ENCODE peak calls at places on chromosomes 13 and 19, in ten cellular contexts. One of them, this sample, is unnamed.

GRCh38 chr19:16001481-16002312 is 52.9 kb downstream of the OR10H4 start:
- DNase-seq in activated T-cell treated with anti-CD3 and anti-CD28 coated beads for 1 hour: no peak
- DNase-seq in AG09309: no peak
- DNase-seq in iPS-NIHi11: no peak
- DNase-seq in NCI-H774: no peak
- DNase-seq in EH: peak; percentile 73
- DNase-seq in LHCN-M2: peak; percentile 52
- DNase-seq in stimulated activated CD8-positive, alpha-beta memory T cell treated with anti-CD3 and anti-CD28 coated beads, Interleukin-2, amount 100 ng/mL, for 48 hours: peak; percentile 23
- DNase-seq in breast epithelium: no peak
- DNase-seq in hepatocyte: no peak
- DNase-seq in this sample: peak; percentile 50

GRCh38 chr19:47707135-47707925 is 5.9 kb upstream of the EHD2 start:
- DNase-seq in activated T-cell treated with anti-CD3 and anti-CD28 coated beads for 1 hour: peak; percentile 64
- DNase-seq in AG09309: no peak
- DNase-seq in iPS-NIHi11: peak; percentile 76
- DNase-seq in NCI-H774: peak; percentile 57
- DNase-seq in EH: peak; percentile 75
- DNase-seq in LHCN-M2: peak; percentile 69
- DNase-seq in stimulated activated CD8-positive, alpha-beta memory T cell treated with anti-CD3 and anti-CD28 coated beads, Interleukin-2, amount 100 ng/mL, for 48 hours: peak; percentile 77
- DNase-seq in breast epithelium: peak; percentile 57
- DNase-seq in hepatocyte: peak; percentile 89
- DNase-seq in this sample: peak; percentile 67

GRCh38 chr13:112893570-112894422 is 75.2 kb upstream of the MCF2L start:
- DNase-seq in activated T-cell treated with anti-CD3 and anti-CD28 coated beads for 1 hour: no peak
- DNase-seq in AG09309: no peak
- DNase-seq in iPS-NIHi11: peak; percentile 89
- DNase-seq in NCI-H774: peak; percentile 92
- DNase-seq in EH: peak; percentile 17
- DNase-seq in LHCN-M2: no peak
- DNase-seq in stimulated activated CD8-positive, alpha-beta memory T cell treated with anti-CD3 and anti-CD28 coated beads, Interleukin-2, amount 100 ng/mL, for 48 hours: no peak
- DNase-seq in breast epithelium: no peak
- DNase-seq in hepatocyte: peak; percentile 89
- DNase-seq in this sample: no peak

GRCh38 chr13:113275387-113275786 is 21.7 kb upstream of the LAMP1 start:
- DNase-seq in activated T-cell treated with anti-CD3 and anti-CD28 coated beads for 1 hour: no peak
- DNase-seq in AG09309: peak; percentile 17
- DNase-seq in iPS-NIHi11: peak; percentile 51
- DNase-seq in NCI-H774: peak; percentile 59
- DNase-seq in EH: peak; percentile 67
- DNase-seq in LHCN-M2: peak; percentile 74
- DNase-seq in stimulated activated CD8-positive, alpha-beta memory T cell treated with anti-CD3 and anti-CD28 coated beads, Interleukin-2, amount 100 ng/mL, for 48 hours: no peak
- DNase-seq in breast epithelium: no peak
- DNase-seq in hepatocyte: peak; percentile 71
- DNase-seq in this sample: peak; percentile 55

GRCh38 chr19:6811906-6812305 is 39.4 kb downstream of the VAV1 start:
- DNase-seq in activated T-cell treated with anti-CD3 and anti-CD28 coated beads for 1 hour: no peak
- DNase-seq in AG09309: peak; percentile 27
- DNase-seq in iPS-NIHi11: no peak
- DNase-seq in NCI-H774: no peak
- DNase-seq in EH: peak; percentile 52
- DNase-seq in LHCN-M2: peak; percentile 67
- DNase-seq in stimulated activated CD8-positive, alpha-beta memory T cell treated with anti-CD3 and anti-CD28 coated beads, Interleukin-2, amount 100 ng/mL, for 48 hours: no peak
- DNase-seq in breast epithelium: no peak
- DNase-seq in hepatocyte: peak; percentile 15
- DNase-seq in this sample: peak; percentile 24

GRCh38 chr13:19606152-19606551 is 27.3 kb upstream of the MPHOSPH8 start:
- DNase-seq in activated T-cell treated with anti-CD3 and anti-CD28 coated beads for 1 hour: no peak
- DNase-seq in AG09309: no peak
- DNase-seq in iPS-NIHi11: no peak
- DNase-seq in NCI-H774: no peak
- DNase-seq in EH: peak; percentile 15
- DNase-seq in LHCN-M2: no peak
- DNase-seq in stimulated activated CD8-positive, alpha-beta memory T cell treated with anti-CD3 and anti-CD28 coated beads, Interleukin-2, amount 100 ng/mL, for 48 hours: no peak
- DNase-seq in breast epithelium: no peak
- DNase-seq in hepatocyte: no peak
- DNase-seq in this sample: no peak

GRCh38 chr19:5809053-5809452 is 4.2 kb downstream of the NRTN start:
- DNase-seq in activated T-cell treated with anti-CD3 and anti-CD28 coated beads for 1 hour: no peak
- DNase-seq in AG09309: no peak
- DNase-seq in iPS-NIHi11: no peak
- DNase-seq in NCI-H774: no peak
- DNase-seq in EH: no peak
- DNase-seq in LHCN-M2: no peak
- DNase-seq in stimulated activated CD8-positive, alpha-beta memory T cell treated with anti-CD3 and anti-CD28 coated beads, Interleukin-2, amount 100 ng/mL, for 48 hours: no peak
- DNase-seq in breast epithelium: no peak
- DNase-seq in hepatocyte: peak; percentile 14
- DNase-seq in this sample: peak; percentile 33

GRCh38 chr19:48490980-48491792 is 20.4 kb downstream of the LMTK3 start:
- DNase-seq in activated T-cell treated with anti-CD3 and anti-CD28 coated beads for 1 hour: peak; percentile 55
- DNase-seq in AG09309: no peak
- DNase-seq in iPS-NIHi11: peak; percentile 89
- DNase-seq in NCI-H774: peak; percentile 60
- DNase-seq in EH: no peak
- DNase-seq in LHCN-M2: no peak
- DNase-seq in stimulated activated CD8-positive, alpha-beta memory T cell treated with anti-CD3 and anti-CD28 coated beads, Interleukin-2, amount 100 ng/mL, for 48 hours: peak; percentile 36
- DNase-seq in breast epithelium: peak; percentile 50
- DNase-seq in hepatocyte: peak; percentile 79
- DNase-seq in this sample: no peak

GRCh38 chr13:113589961-113590339 is 5.4 kb downstream of the TFDP1 start:
- DNase-seq in activated T-cell treated with anti-CD3 and anti-CD28 coated beads for 1 hour: no peak
- DNase-seq in AG09309: no peak
- DNase-seq in iPS-NIHi11: no peak
- DNase-seq in NCI-H774: no peak
- DNase-seq in EH: no peak
- DNase-seq in LHCN-M2: no peak
- DNase-seq in stimulated activated CD8-positive, alpha-beta memory T cell treated with anti-CD3 and anti-CD28 coated beads, Interleukin-2, amount 100 ng/mL, for 48 hours: no peak
- DNase-seq in breast epithelium: no peak
- DNase-seq in hepatocyte: no peak
- DNase-seq in this sample: no peak

GRCh38 chr19:18477042-18477760 is 39.3 kb upstream of the ISYNA1 start:
- DNase-seq in activated T-cell treated with anti-CD3 and anti-CD28 coated beads for 1 hour: no peak
- DNase-seq in AG09309: no peak
- DNase-seq in iPS-NIHi11: no peak
- DNase-seq in NCI-H774: no peak
- DNase-seq in EH: peak; percentile 43
- DNase-seq in LHCN-M2: no peak
- DNase-seq in stimulated activated CD8-positive, alpha-beta memory T cell treated with anti-CD3 and anti-CD28 coated beads, Interleukin-2, amount 100 ng/mL, for 48 hours: no peak
- DNase-seq in breast epithelium: no peak
- DNase-seq in hepatocyte: no peak
- DNase-seq in this sample: no peak

GRCh38 chr13:34678154-34678553 is 263.9 kb upstream of the NBEA start:
- DNase-seq in activated T-cell treated with anti-CD3 and anti-CD28 coated beads for 1 hour: no peak
- DNase-seq in AG09309: no peak
- DNase-seq in iPS-NIHi11: no peak
- DNase-seq in NCI-H774: no peak
- DNase-seq in EH: peak; percentile 64
- DNase-seq in LHCN-M2: peak; percentile 70
- DNase-seq in stimulated activated CD8-positive, alpha-beta memory T cell treated with anti-CD3 and anti-CD28 coated beads, Interleukin-2, amount 100 ng/mL, for 48 hours: no peak
- DNase-seq in breast epithelium: no peak
- DNase-seq in hepatocyte: no peak
- DNase-seq in this sample: peak; percentile 55

GRCh38 chr19:42552086-42553065 is 24.1 kb upstream of the CEACAM1 start:
- DNase-seq in activated T-cell treated with anti-CD3 and anti-CD28 coated beads for 1 hour: no peak
- DNase-seq in AG09309: no peak
- DNase-seq in iPS-NIHi11: no peak
- DNase-seq in NCI-H774: no peak
- DNase-seq in EH: no peak
- DNase-seq in LHCN-M2: no peak
- DNase-seq in stimulated activated CD8-positive, alpha-beta memory T cell treated with anti-CD3 and anti-CD28 coated beads, Interleukin-2, amount 100 ng/mL, for 48 hours: no peak
- DNase-seq in breast epithelium: no peak
- DNase-seq in hepatocyte: no peak
- DNase-seq in this sample: no peak

This sample was measured in amniotic epithelial cell.